ENCODE peak calls at places on chromosome 20, in four cellular contexts. F, O, I and K are unnamed samples.
A peak's percentile ranks its signal among the peaks of the same experiment; 100 is the strongest.

GRCh38 chr20:53141651-53142050 is 169.5 kb downstream of the TSHZ2 start:
- DNase-seq in F (peak; percentile 13), O (no peak), I (no peak), K (no peak)

GRCh38 chr20:63529180-63529860 is 7.9 kb downstream of the PTK6 start:
- DNase-seq in F (no peak), O (no peak), I (no peak), K (no peak)

GRCh38 chr20:5401277-5401676 is 84.5 kb upstream of the PROKR2 start:
- DNase-seq in F (no peak), O (no peak), I (no peak), K (no peak)

GRCh38 chr20:50348118-50348517 is 157.5 kb downstream of the CEBPB start:
- DNase-seq in F (no peak), O (no peak), I (no peak), K (no peak)

GRCh38 chr20:46831633-46832011 is 63.0 kb upstream of the EYA2 start:
- DNase-seq in F (no peak), O (no peak), I (no peak), K (no peak)

GRCh38 chr20:47361268-47361665 is 4.8 kb upstream of the ZMYND8 start:
- DNase-seq in F (no peak), O (no peak), I (no peak), K (no peak)

GRCh38 chr20:47686545-47686944 is 98.7 kb downstream of the SULF2 start:
- DNase-seq in F (peak; percentile 91), O (no peak), I (no peak), K (no peak)

GRCh38 chr20:24948939-24949679 is at the start of gene CST7:
- DNase-seq in F (peak; percentile 79), O (peak; percentile 74), I (peak; percentile 86), K (peak; percentile 63)